ENCODE peak calls at places on chromosomes 4 and X, in seven cellular contexts. E is OCI-LY7, Q is PC-9, Y is GM23338, M is SK-N-SH, D is hepatocyte, Z is HCT116. L is an unnamed sample.

GRCh38 chr4:55941881-55942280 is 6.9 kb upstream of the CEP135 start:
- DNase-seq in Y (no peak), M (peak; percentile 32), E (no peak), Z (no peak), Q (no peak), D (no peak), L (no peak)

GRCh38 chr4:119580293-119580692 is 48.3 kb downstream of the PDE5A start:
- DNase-seq in Q (no peak), Y (no peak), Z (no peak), E (no peak), D (no peak), M (no peak), L (no peak)

GRCh38 chrX:17459596-17459995 is 84.6 kb downstream of the NHS start:
- DNase-seq in E (no peak), Z (no peak), M (no peak), D (no peak), Q (no peak), Y (no peak), L (no peak)

GRCh38 chrX:52341493-52341892 is 27.3 kb upstream of the XAGE2 start:
- DNase-seq in Y (no peak), D (no peak), Q (no peak), E (no peak), M (no peak), Z (peak; percentile 2), L (no peak)

GRCh38 chr4:128162434-128162833 is 101.3 kb downstream of the LARP1B start:
- DNase-seq in Z (no peak), Q (no peak), E (no peak), D (no peak), M (no peak), Y (peak; percentile 17), L (no peak)

GRCh38 chr4:41360911-41361830 is 104.4 kb downstream of the UCHL1 start:
- DNase-seq in D (peak; percentile 54), Z (no peak), Q (peak; percentile 45), Y (peak; percentile 61), M (peak; percentile 46), E (no peak), L (no peak)

GRCh38 chr4:90127223-90127705 is at the start of gene CCSER1:
- DNase-seq in D (peak; percentile 91), Q (peak; percentile 66), M (peak; percentile 90), Z (peak; percentile 61), E (no peak), Y (peak; percentile 64), L (no peak)

GRCh38 chrX:80876877-80877276 is 67.2 kb upstream of the BRWD3 start:
- DNase-seq in Y (peak; percentile 43), Z (peak; percentile 13), D (peak; percentile 13), M (peak; percentile 12), Q (no peak), E (peak; percentile 55), L (peak; percentile 79)

GRCh38 chr4:15457401-15458201 is 12.1 kb upstream of the CC2D2A start:
- DNase-seq in Y (peak; percentile 64), M (peak; percentile 32), E (peak; percentile 65), Z (no peak), Q (no peak), D (peak; percentile 70), L (peak; percentile 75)

GRCh38 chr4:142467086-142467485 is 379.0 kb downstream of the INPP4B start:
- DNase-seq in D (no peak), E (no peak), Z (no peak), Y (no peak), M (no peak), Q (no peak), L (no peak)

GRCh38 chr4:3486556-3487270 is 23.6 kb downstream of the DOK7 start:
- DNase-seq in Y (no peak), Z (no peak), M (peak; percentile 64), D (no peak), E (peak; percentile 63), Q (peak; percentile 28), L (no peak)

GRCh38 chr4:139024686-139025085 is 9.1 kb downstream of the NOCT start:
- DNase-seq in D (no peak), Z (no peak), E (no peak), Y (no peak), M (no peak), Q (no peak), L (no peak)

GRCh38 chr4:139020384-139020783 is 4.8 kb downstream of the NOCT start:
- DNase-seq in E (no peak), Y (peak; percentile 82), D (no peak), Z (no peak), Q (no peak), M (no peak), L (no peak)

GRCh38 chr4:139018971-139019758 is 3.6 kb downstream of the NOCT start:
- DNase-seq in E (no peak), Q (no peak), D (no peak), Y (no peak), M (peak; percentile 83), Z (no peak), L (no peak)

GRCh38 chr4:139025841-139026240 is 10.3 kb downstream of the NOCT start:
- DNase-seq in Q (no peak), Z (no peak), D (no peak), M (no peak), E (no peak), Y (no peak), L (no peak)

GRCh38 chr4:139022835-139023234 is 7.3 kb downstream of the NOCT start:
- DNase-seq in Q (no peak), M (no peak), D (no peak), E (no peak), Z (no peak), Y (no peak), L (no peak)
- H3K9me2 ChIP-seq in Q (no peaks in the 10 kb centered on the region), M (no peaks in the 10 kb centered on the region), D (no peaks in the 10 kb centered on the region), E (no peaks in the 10 kb centered on the region), Z (no peaks in the 10 kb centered on the region), Y (no peaks in the 10 kb centered on the region), L (no peaks in the 10 kb centered on the region)

DNA sequence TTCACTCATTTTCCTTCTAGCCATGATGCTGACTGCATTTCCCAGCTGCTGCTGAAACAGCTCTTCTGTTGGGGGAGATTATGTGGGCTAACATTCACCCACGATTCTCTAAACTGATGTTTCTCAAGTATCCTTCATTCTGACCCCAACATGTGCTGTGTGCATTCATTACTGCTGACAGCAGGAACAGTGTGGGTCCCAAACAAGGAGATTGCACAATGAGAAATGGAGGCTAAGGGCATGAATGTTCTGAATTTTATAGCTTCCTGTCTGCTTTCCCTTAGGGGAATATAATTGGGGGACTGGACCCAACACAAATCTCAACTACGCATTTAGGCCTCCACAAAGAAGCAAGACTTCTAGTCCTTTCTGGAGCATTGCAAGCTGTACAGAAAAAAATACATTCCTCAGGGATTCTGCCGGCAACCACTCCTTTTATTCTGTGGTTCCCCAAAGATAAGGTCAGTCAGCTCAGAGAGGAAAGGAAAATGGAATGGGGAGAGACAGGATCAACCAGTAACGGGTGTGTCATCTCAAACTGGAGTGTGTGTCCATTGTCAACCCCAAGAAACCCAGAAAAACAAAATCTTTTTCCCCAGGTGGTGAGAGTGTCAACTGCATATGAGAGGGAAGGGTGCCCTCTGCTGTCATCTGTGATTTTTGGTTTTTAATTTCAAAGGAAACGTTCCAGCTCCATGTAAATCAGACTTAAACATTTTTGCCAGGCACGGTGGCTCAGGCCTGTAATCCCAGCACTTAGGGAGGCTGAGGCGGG is 81.5 kb upstream of the EGFL6 start:
- DNase-seq in E (peak; percentile 73), M (peak; percentile 48), D (peak; percentile 85), Q (peak; percentile 60), Z (peak; percentile 56), Y (peak; percentile 68), L (peak; percentile 79)
- H2AFZ ChIP-seq in E (peak overlapping the region; percentile 99), M (no peak overlapping the region), D (no peak overlapping the region), Q (peak overlapping the region; percentile 63), Z (peak overlapping the region; percentile 56), Y (no peak overlapping the region), L (no peak overlapping the region)

GRCh38 chr4:2272026-2272827 is 10.3 kb upstream of the MXD4 start:
- DNase-seq in Z (no peak), Q (no peak), D (no peak), M (no peak), E (no peak), Y (no peak), L (no peak)
- H3K9me2 ChIP-seq in Z (no peaks in the 10 kb centered on the region), Q (no peaks in the 10 kb centered on the region), D (no peaks in the 10 kb centered on the region), M (no peaks in the 10 kb centered on the region), E (no peaks in the 10 kb centered on the region), Y (no peaks in the 10 kb centered on the region), L (no peaks in the 10 kb centered on the region)

GRCh38 chr4:125739760-125740159 is 425.0 kb downstream of the FAT4 start:
- DNase-seq in Y (no peak), D (no peak), Z (no peak), Q (no peak), E (no peak), M (no peak), L (no peak)

GRCh38 chr4:125736057-125736456 is 421.3 kb downstream of the FAT4 start:
- DNase-seq in Z (no peak), D (no peak), M (peak; percentile 4), E (no peak), Q (peak; percentile 2), Y (peak; percentile 67), L (peak; percentile 67)

GRCh38 chr4:125734504-125734903 is 419.7 kb downstream of the FAT4 start:
- DNase-seq in D (no peak), E (no peak), Y (no peak), M (no peak), Q (no peak), Z (no peak), L (no peak)

GRCh38 chr4:125732682-125733081 is 417.9 kb downstream of the FAT4 start:
- DNase-seq in M (no peak), Y (no peak), D (no peak), Q (no peak), E (no peak), Z (no peak), L (no peak)

DNA sequence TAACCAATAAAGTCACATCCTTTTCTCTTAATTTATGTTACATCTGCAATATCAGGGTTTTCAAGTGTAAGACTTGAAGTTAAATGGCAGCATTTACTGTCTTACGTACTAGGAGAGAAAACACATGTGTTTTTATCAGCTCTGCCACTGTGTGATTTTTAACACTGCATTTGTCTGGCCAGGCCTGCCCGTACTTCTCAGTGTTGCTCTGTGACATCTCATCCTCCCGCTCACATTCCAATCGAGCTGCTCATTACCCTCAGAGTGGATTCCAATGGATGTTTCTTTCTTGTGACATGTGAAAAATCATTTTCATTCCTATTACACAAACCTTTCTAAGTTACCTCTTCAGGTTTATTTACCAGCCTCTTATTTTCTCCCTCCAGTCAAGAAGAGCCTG is 420.4 kb downstream of the FAT4 start:
- DNase-seq in Q (peak; percentile 66), Z (no peak), Y (peak; percentile 64), M (peak; percentile 15), D (peak; percentile 61), E (no peak), L (no peak)
- H2AFZ ChIP-seq in Q (peak overlapping the region; percentile 23), Z (peak overlapping the region; percentile 8), Y (no peak overlapping the region), M (no peak overlapping the region), D (no peak overlapping the region), E (no peak overlapping the region), L (no peak overlapping the region)

GRCh38 chrX:39476596-39476995 is 621.2 kb downstream of the BCOR start:
- DNase-seq in Z (no peak), Q (no peak), M (no peak), Y (no peak), E (no peak), D (peak; percentile 20), L (no peak)
- H3K9me2 ChIP-seq in Z (no peaks in the 10 kb centered on the region), Q (no peaks in the 10 kb centered on the region), M (no peaks in the 10 kb centered on the region), Y (no peaks in the 10 kb centered on the region), E (no peaks in the 10 kb centered on the region), D (no peaks in the 10 kb centered on the region), L (no peaks in the 10 kb centered on the region)

L was measured in Karpas-422.